ENCODE peak calls at places on chromosomes 12 and 14, in six cellular contexts. U is stimulated activated CD4-positive, alpha-beta T cell treated with anti-CD3 and anti-CD28 coated beads, Interleukin-15, amount 100 ng/mL, for 24 hours; N is upper lobe of left lung; D is hepatic stellate cell; A is SK-MEL-5; Y is AG10803. C is an unnamed sample.

GRCh38 chr14:68291820-68292219 is 472.2 kb downstream of the RAD51B start:
- DNase-seq in D (no peak), N (no peak), A (no peak), Y (no peak), U (no peak), C (no peak)

GRCh38 chr12:109900752-109901580 is 892 bp downstream of the TCHP start:
- DNase-seq in N (no peak), U (peak), A (no peak), D (peak), Y (no peak), C (no peak)

GRCh38 chr12:40016960-40017359 is 88.9 kb downstream of the SLC2A13 start:
- DNase-seq in D (peak), U (no peak), Y (no peak), A (peak), N (no peak), C (peak)

GRCh38 chr12:106766393-106766826 is 8.1 kb upstream of the RIC8B start:
- DNase-seq in N (peak), Y (no peak), D (no peak), U (peak), A (no peak), C (no peak)

GRCh38 chr14:73743431-73743931 is 29.3 kb upstream of the PNMA1 start:
- DNase-seq in Y (peak), D (peak), A (no peak), U (peak), N (no peak), C (no peak)

GRCh38 chr12:219891-220352 is 6.0 kb upstream of the SLC6A12 start:
- DNase-seq in A (peak), N (peak), U (peak), D (peak), Y (peak), C (peak)

GRCh38 chr14:24095196-24096068 is 1.3 kb downstream of the PCK2 start:
- DNase-seq in N (no peak), A (peak), Y (peak), U (peak), D (peak), C (peak)

GRCh38 chr14:103708750-103709187 is 6.5 kb downstream of the XRCC3 start:
- DNase-seq in A (no peak), U (no peak), N (no peak), Y (no peak), D (no peak), C (no peak)

GRCh38 chr14:60904381-60904780 is 76.5 kb downstream of the TRMT5 start:
- DNase-seq in N (no peak), D (no peak), U (no peak), Y (no peak), A (no peak), C (no peak)

GRCh38 chr12:10940389-10940788 is 1.3 kb upstream of the TAS2R14 start:
- DNase-seq in N (no peak), D (peak), Y (peak), A (no peak), U (no peak), C (no peak)

C was measured in COLO829.